ENCODE peak calls at places on chromosome X, in six cellular contexts. One of them, this sample, is unnamed.

GRCh38 chrX:135740683-135741149 is 27.3 kb downstream of the CT45A3 start:
- DNase-seq in activated naive CD4-positive, alpha-beta T cell treated with anti-CD3 and anti-CD28 coated beads, Interleukin-2, amount 10 ng/mL, durations not matched to agents 7 days and 5 days: peak; percentile 64
- DNase-seq in DMS 273 treated with DMSO at 0.1 percent for 48 hours: no peak
- DNase-seq in SK-MEL-5: peak; percentile 77
- DNase-seq in hypothalamus: no peak
- DNase-seq in fibroblast of pulmonary artery: no peak
- DNase-seq in this sample: no peak

GRCh38 chrX:133741303-133741702 is 244.1 kb downstream of the GPC3 start:
- DNase-seq in hypothalamus: no peak
- DNase-seq in activated naive CD4-positive, alpha-beta T cell treated with anti-CD3 and anti-CD28 coated beads, Interleukin-2, amount 10 ng/mL, durations not matched to agents 7 days and 5 days: no peak
- DNase-seq in SK-MEL-5: no peak
- DNase-seq in DMS 273 treated with DMSO at 0.1 percent for 48 hours: no peak
- DNase-seq in fibroblast of pulmonary artery: peak; percentile 2
- DNase-seq in this sample: no peak

GRCh38 chrX:6644411-6644810 is 109.5 kb upstream of the VCX3A start:
- DNase-seq in DMS 273 treated with DMSO at 0.1 percent for 48 hours: no peak
- DNase-seq in fibroblast of pulmonary artery: no peak
- DNase-seq in hypothalamus: no peak
- DNase-seq in activated naive CD4-positive, alpha-beta T cell treated with anti-CD3 and anti-CD28 coated beads, Interleukin-2, amount 10 ng/mL, durations not matched to agents 7 days and 5 days: no peak
- DNase-seq in SK-MEL-5: peak; percentile 17
- DNase-seq in this sample: no peak

GRCh38 chrX:38726596-38726995 is 74.7 kb upstream of the MID1IP1 start:
- DNase-seq in hypothalamus: no peak
- DNase-seq in SK-MEL-5: no peak
- DNase-seq in activated naive CD4-positive, alpha-beta T cell treated with anti-CD3 and anti-CD28 coated beads, Interleukin-2, amount 10 ng/mL, durations not matched to agents 7 days and 5 days: no peak
- DNase-seq in fibroblast of pulmonary artery: peak; percentile 1
- DNase-seq in DMS 273 treated with DMSO at 0.1 percent for 48 hours: no peak
- DNase-seq in this sample: no peak

GRCh38 chrX:38099688-38100087 is 93.3 kb downstream of the SYTL5 start:
- DNase-seq in fibroblast of pulmonary artery: no peak
- DNase-seq in activated naive CD4-positive, alpha-beta T cell treated with anti-CD3 and anti-CD28 coated beads, Interleukin-2, amount 10 ng/mL, durations not matched to agents 7 days and 5 days: no peak
- DNase-seq in DMS 273 treated with DMSO at 0.1 percent for 48 hours: no peak
- DNase-seq in hypothalamus: no peak
- DNase-seq in SK-MEL-5: no peak
- DNase-seq in this sample: no peak

GRCh38 chrX:33001107-33001506 is 210.2 kb downstream of the DMD start:
- DNase-seq in SK-MEL-5: peak; percentile 91
- DNase-seq in hypothalamus: no peak
- DNase-seq in DMS 273 treated with DMSO at 0.1 percent for 48 hours: no peak
- DNase-seq in activated naive CD4-positive, alpha-beta T cell treated with anti-CD3 and anti-CD28 coated beads, Interleukin-2, amount 10 ng/mL, durations not matched to agents 7 days and 5 days: no peak
- DNase-seq in fibroblast of pulmonary artery: no peak
- DNase-seq in this sample: no peak

GRCh38 chrX:128816919-128817318 is 706.4 kb downstream of the SMARCA1 start:
- DNase-seq in fibroblast of pulmonary artery: no peak
- DNase-seq in hypothalamus: no peak
- DNase-seq in activated naive CD4-positive, alpha-beta T cell treated with anti-CD3 and anti-CD28 coated beads, Interleukin-2, amount 10 ng/mL, durations not matched to agents 7 days and 5 days: no peak
- DNase-seq in SK-MEL-5: peak; percentile 39
- DNase-seq in DMS 273 treated with DMSO at 0.1 percent for 48 hours: no peak
- DNase-seq in this sample: no peak

GRCh38 chrX:135484636-135485289 is 35.7 kb upstream of the INTS6L start:
- DNase-seq in activated naive CD4-positive, alpha-beta T cell treated with anti-CD3 and anti-CD28 coated beads, Interleukin-2, amount 10 ng/mL, durations not matched to agents 7 days and 5 days: peak; percentile 22
- DNase-seq in SK-MEL-5: peak; percentile 63
- DNase-seq in fibroblast of pulmonary artery: peak; percentile 68
- DNase-seq in DMS 273 treated with DMSO at 0.1 percent for 48 hours: peak; percentile 24
- DNase-seq in hypothalamus: no peak
- DNase-seq in this sample: no peak

GRCh38 chrX:154372612-154373022 is 1.8 kb downstream of the FLNA start:
- DNase-seq in SK-MEL-5: no peak
- DNase-seq in hypothalamus: no peak
- DNase-seq in activated naive CD4-positive, alpha-beta T cell treated with anti-CD3 and anti-CD28 coated beads, Interleukin-2, amount 10 ng/mL, durations not matched to agents 7 days and 5 days: peak; percentile 60
- DNase-seq in DMS 273 treated with DMSO at 0.1 percent for 48 hours: no peak
- DNase-seq in fibroblast of pulmonary artery: no peak
- DNase-seq in this sample: no peak

This sample was measured in thoracic aorta.